ENCODE peak calls at places on chromosomes 6 and 20, in four cellular contexts. One of them, this sample, is unnamed.
A peak's percentile ranks its signal among the peaks of the same experiment; 100 is the strongest.

GRCh38 chr6:101761124-101761601 is 367.7 kb downstream of the GRIK2 start:
- DNase-seq in GM23338: no peak
- DNase-seq in BJ: peak; percentile 98
- DNase-seq in body of pancreas: no peak
- DNase-seq in this sample: no peak

GRCh38 chr6:76885861-76886301 is 577.4 kb downstream of the HTR1B start:
- DNase-seq in GM23338: no peak
- DNase-seq in BJ: no peak
- DNase-seq in body of pancreas: no peak
- DNase-seq in this sample: no peak

GRCh38 chr20:8932192-8933150 is 136.4 kb upstream of the PLCB4 start:
- DNase-seq in BJ: peak; percentile 88
- DNase-seq in GM23338: no peak
- DNase-seq in body of pancreas: no peak
- DNase-seq in this sample: no peak

GRCh38 chr6:31702421-31702818 is 704 bp downstream of the ABHD16A start:
- DNase-seq in GM23338: no peak
- DNase-seq in BJ: no peak
- DNase-seq in body of pancreas: no peak
- DNase-seq in this sample: no peak

GRCh38 chr6:56843476-56844349 is 111.2 kb upstream of the BEND6 start:
- DNase-seq in GM23338: peak; percentile 94
- DNase-seq in body of pancreas: peak; percentile 52
- DNase-seq in BJ: no peak
- DNase-seq in this sample: no peak

GRCh38 chr6:158040051-158040803 is 58.6 kb downstream of the SYNJ2 start:
- DNase-seq in body of pancreas: no peak
- DNase-seq in GM23338: no peak
- DNase-seq in BJ: peak; percentile 92
- DNase-seq in this sample: peak; percentile 46

GRCh38 chr20:17990278-17990972 is 21.6 kb downstream of the MGME1 start:
- DNase-seq in BJ: no peak
- DNase-seq in body of pancreas: no peak
- DNase-seq in GM23338: no peak
- DNase-seq in this sample: no peak

GRCh38 chr6:150293423-150294280 is 75.2 kb upstream of the IYD start:
- DNase-seq in GM23338: no peak
- DNase-seq in body of pancreas: no peak
- DNase-seq in BJ: no peak
- DNase-seq in this sample: no peak

GRCh38 chr6:21333715-21334114 is 259.8 kb upstream of the SOX4 start:
- DNase-seq in body of pancreas: no peak
- DNase-seq in BJ: no peak
- DNase-seq in GM23338: no peak
- DNase-seq in this sample: no peak

GRCh38 chr6:72724545-72724944 is 102.7 kb downstream of the KCNQ5 start:
- DNase-seq in GM23338: no peak
- DNase-seq in body of pancreas: no peak
- DNase-seq in BJ: no peak
- DNase-seq in this sample: no peak

GRCh38 chr20:37990571-37991151 is 42.6 kb downstream of the TTI1 start:
- DNase-seq in GM23338: no peak
- DNase-seq in body of pancreas: peak; percentile 31
- DNase-seq in BJ: peak; percentile 19
- DNase-seq in this sample: peak; percentile 84

GRCh38 chr20:34375977-34376430 is 12.9 kb downstream of the ITCH start:
- DNase-seq in BJ: no peak
- DNase-seq in body of pancreas: no peak
- DNase-seq in GM23338: no peak
- DNase-seq in this sample: peak; percentile 13

GRCh38 chr6:144659202-144659731 is 374.1 kb downstream of the UTRN start:
- DNase-seq in GM23338: peak; percentile 83
- DNase-seq in BJ: no peak
- DNase-seq in body of pancreas: no peak
- DNase-seq in this sample: no peak

GRCh38 chr6:45577836-45578504 is 200.2 kb upstream of the SUPT3H start:
- DNase-seq in BJ: peak; percentile 22
- DNase-seq in GM23338: no peak
- DNase-seq in body of pancreas: no peak
- DNase-seq in this sample: no peak

GRCh38 chr6:12891595-12891994 is 175.0 kb downstream of the PHACTR1 start:
- DNase-seq in GM23338: no peak
- DNase-seq in body of pancreas: no peak
- DNase-seq in BJ: no peak
- DNase-seq in this sample: no peak

GRCh38 chr6:12886961-12887775 is 170.6 kb downstream of the PHACTR1 start:
- DNase-seq in BJ: no peak
- DNase-seq in GM23338: peak; percentile 56
- DNase-seq in body of pancreas: no peak
- DNase-seq in this sample: no peak

GRCh38 chr6:12884983-12885382 is 168.4 kb downstream of the PHACTR1 start:
- DNase-seq in body of pancreas: no peak
- DNase-seq in GM23338: no peak
- DNase-seq in BJ: no peak
- DNase-seq in this sample: no peak

GRCh38 chr6:12892201-12892600 is 175.6 kb downstream of the PHACTR1 start:
- DNase-seq in GM23338: no peak
- DNase-seq in BJ: no peak
- DNase-seq in body of pancreas: no peak
- DNase-seq in this sample: no peak

GRCh38 chr6:12890171-12890790 is 173.7 kb downstream of the PHACTR1 start:
- DNase-seq in GM23338: peak; percentile 66
- DNase-seq in BJ: no peak
- DNase-seq in body of pancreas: no peak
- DNase-seq in this sample: no peak
- TF ChIP-seq CTCF in GM23338: peak; percentile 73
- TF ChIP-seq CTCF in BJ: peak; percentile 43
- TF ChIP-seq CTCF in body of pancreas: no peak
- TF ChIP-seq CTCF in this sample: peak; percentile 34

DNA sequence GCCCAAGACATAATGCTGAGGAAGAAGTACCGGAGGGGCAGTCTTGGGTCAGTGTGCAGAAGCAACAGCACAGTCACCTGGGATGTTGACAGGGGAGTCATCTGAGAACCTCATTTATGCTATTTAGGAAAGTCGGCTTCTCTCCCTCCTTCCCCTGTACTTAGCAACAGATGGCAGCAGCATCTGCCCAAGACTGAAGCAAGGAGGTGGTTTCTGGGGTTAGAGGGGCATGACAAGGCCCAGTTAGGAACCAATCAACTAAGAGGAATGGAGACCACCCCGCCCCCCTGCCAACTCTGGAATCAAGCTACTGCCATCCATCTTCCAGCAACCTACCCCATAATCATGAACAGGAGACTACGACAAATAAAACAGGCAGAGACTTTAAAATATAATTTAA is 21.7 kb downstream of the RIPK1 start:
- DNase-seq in BJ: no peak
- DNase-seq in body of pancreas: no peak
- DNase-seq in GM23338: no peak
- DNase-seq in this sample: no peak
- H3K4me3 ChIP-seq in BJ: no peak overlapping the region
- H3K4me3 ChIP-seq in body of pancreas: no peak overlapping the region
- H3K4me3 ChIP-seq in GM23338: peak overlapping the region; percentile 32
- H3K4me3 ChIP-seq in this sample: no peak overlapping the region

GRCh38 chr6:148200302-148200701 is 142.3 kb upstream of the SASH1 start:
- DNase-seq in GM23338: peak; percentile 24
- DNase-seq in BJ: no peak
- DNase-seq in body of pancreas: peak; percentile 37
- DNase-seq in this sample: no peak

GRCh38 chr6:148199584-148199983 is 143.1 kb upstream of the SASH1 start:
- DNase-seq in GM23338: no peak
- DNase-seq in body of pancreas: no peak
- DNase-seq in BJ: no peak
- DNase-seq in this sample: no peak

GRCh38 chr6:148203970-148204369 is 138.7 kb upstream of the SASH1 start:
- DNase-seq in GM23338: no peak
- DNase-seq in body of pancreas: no peak
- DNase-seq in BJ: no peak
- DNase-seq in this sample: no peak

GRCh38 chr6:148208298-148208697 is 134.3 kb upstream of the SASH1 start:
- DNase-seq in body of pancreas: no peak
- DNase-seq in BJ: no peak
- DNase-seq in GM23338: no peak
- DNase-seq in this sample: no peak

GRCh38 chr6:148203281-148203925 is 139.2 kb upstream of the SASH1 start:
- DNase-seq in GM23338: no peak
- DNase-seq in body of pancreas: no peak
- DNase-seq in BJ: no peak
- DNase-seq in this sample: no peak
- TF ChIP-seq CTCF in GM23338: no peak
- TF ChIP-seq CTCF in body of pancreas: no peak
- TF ChIP-seq CTCF in BJ: no peak
- TF ChIP-seq CTCF in this sample: no peak

DNA sequence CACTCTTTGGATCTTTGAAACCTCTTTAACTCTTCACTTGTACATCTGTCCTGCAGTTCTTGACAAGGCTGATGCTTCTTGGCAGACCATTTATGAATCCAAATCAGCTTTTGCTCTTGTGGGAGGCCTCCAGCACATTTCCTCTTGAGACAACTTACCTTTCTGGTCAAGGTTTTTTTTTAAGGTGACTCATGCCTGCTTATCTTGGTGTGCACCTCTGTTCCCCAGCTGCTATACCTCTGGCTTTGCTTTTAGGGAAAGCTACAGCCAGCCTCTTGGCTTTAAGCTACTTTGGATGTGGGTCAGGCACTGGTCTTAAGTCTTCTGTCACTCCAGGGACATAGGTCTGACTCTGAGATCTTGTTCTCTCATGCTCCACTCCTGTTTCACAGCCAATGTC is 106.5 kb downstream of the PHF3 start:
- DNase-seq in BJ: no peak
- DNase-seq in body of pancreas: no peak
- DNase-seq in GM23338: no peak
- DNase-seq in this sample: no peak
- H3K4me3 ChIP-seq in BJ: no peak overlapping the region
- H3K4me3 ChIP-seq in body of pancreas: no peak overlapping the region
- H3K4me3 ChIP-seq in GM23338: no peak overlapping the region
- H3K4me3 ChIP-seq in this sample: no peak overlapping the region

DNA sequence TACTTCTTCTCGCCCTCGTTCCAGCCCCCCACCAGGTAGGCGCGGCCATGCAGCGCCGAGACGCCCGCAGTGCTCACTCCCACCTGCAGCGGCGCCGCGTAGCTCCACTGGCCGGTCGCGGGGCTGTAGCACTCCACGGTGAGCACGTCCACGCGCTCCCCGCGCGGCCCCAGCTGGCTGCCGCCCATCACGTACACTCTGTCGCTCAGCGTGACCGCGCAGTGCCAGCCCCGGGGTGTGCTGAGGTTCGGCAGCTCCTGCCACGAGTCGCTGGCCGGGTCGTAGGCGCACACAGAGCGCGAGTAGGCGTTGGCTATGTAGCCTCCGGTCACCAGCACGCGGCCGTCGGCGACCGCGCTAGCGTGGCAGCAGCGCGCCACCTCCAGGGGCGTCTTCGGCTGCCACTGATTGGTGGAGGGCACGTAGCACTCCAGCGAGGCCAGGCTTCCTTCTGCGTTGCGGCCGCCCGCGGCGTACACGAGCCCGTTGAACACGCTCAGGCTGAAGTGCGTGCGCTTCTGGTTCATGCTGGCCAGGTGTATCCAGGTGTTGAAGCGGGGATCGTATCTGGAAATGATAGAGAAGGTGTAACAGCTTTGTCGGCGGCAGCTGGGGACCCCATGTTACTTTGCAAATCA is 13.7 kb downstream of the KLHL31 start:
- DNase-seq in BJ: no peak
- DNase-seq in GM23338: peak; percentile 88
- DNase-seq in body of pancreas: peak; percentile 88
- DNase-seq in this sample: peak; percentile 72
- TF ChIP-seq CTCF in BJ: peak; percentile 31
- TF ChIP-seq CTCF in GM23338: peak; percentile 43
- TF ChIP-seq CTCF in body of pancreas: peak; percentile 61
- TF ChIP-seq CTCF in this sample: peak; percentile 46

This sample was measured in LNCaP clone FGC.